ENCODE peak calls at places on chromosomes 6 and 20, in four cellular contexts. One of them, this sample, is unnamed.
A peak's percentile ranks its signal among the peaks of the same experiment; 100 is the strongest.

GRCh38 chr20:21020656-21021004 is 85.5 kb downstream of the LINC00237 start:
- DNase-seq in activated T-cell treated with anti-CD3 and anti-CD28 coated beads, Interleukin-2, amount 50 U/mL, for 72 hours: no peak
- DNase-seq in GM23338: no peak
- DNase-seq in pancreas: no peak
- DNase-seq in this sample: no peak

GRCh38 chr20:20070871-20071726 is 18.8 kb downstream of the CFAP61 start:
- DNase-seq in activated T-cell treated with anti-CD3 and anti-CD28 coated beads, Interleukin-2, amount 50 U/mL, for 72 hours: no peak
- DNase-seq in GM23338: no peak
- DNase-seq in pancreas: no peak
- DNase-seq in this sample: no peak

GRCh38 chr20:38181207-38181693 is 16.2 kb upstream of the TGM2 start:
- DNase-seq in activated T-cell treated with anti-CD3 and anti-CD28 coated beads, Interleukin-2, amount 50 U/mL, for 72 hours: no peak
- DNase-seq in GM23338: no peak
- DNase-seq in pancreas: no peak
- DNase-seq in this sample: no peak

GRCh38 chr20:49595346-49595745 is 27.4 kb upstream of the PTGIS start:
- DNase-seq in activated T-cell treated with anti-CD3 and anti-CD28 coated beads, Interleukin-2, amount 50 U/mL, for 72 hours: no peak
- DNase-seq in GM23338: no peak
- DNase-seq in pancreas: no peak
- DNase-seq in this sample: no peak

GRCh38 chr6:108693406-108694154 is 132.9 kb downstream of the FOXO3 start:
- DNase-seq in activated T-cell treated with anti-CD3 and anti-CD28 coated beads, Interleukin-2, amount 50 U/mL, for 72 hours: no peak
- DNase-seq in GM23338: no peak
- DNase-seq in pancreas: no peak
- DNase-seq in this sample: no peak

GRCh38 chr20:35546127-35546526 is 4.2 kb downstream of the ERGIC3 start:
- DNase-seq in activated T-cell treated with anti-CD3 and anti-CD28 coated beads, Interleukin-2, amount 50 U/mL, for 72 hours: no peak
- DNase-seq in GM23338: no peak
- DNase-seq in pancreas: no peak
- DNase-seq in this sample: no peak

GRCh38 chr20:23889775-23890187 is 10.2 kb upstream of the CST5 start:
- DNase-seq in activated T-cell treated with anti-CD3 and anti-CD28 coated beads, Interleukin-2, amount 50 U/mL, for 72 hours: peak; percentile 73
- DNase-seq in GM23338: peak; percentile 73
- DNase-seq in pancreas: peak; percentile 68
- DNase-seq in this sample: peak; percentile 82

GRCh38 chr6:157420497-157420896 is 39.5 kb downstream of the ZDHHC14 start:
- DNase-seq in activated T-cell treated with anti-CD3 and anti-CD28 coated beads, Interleukin-2, amount 50 U/mL, for 72 hours: no peak
- DNase-seq in GM23338: no peak
- DNase-seq in pancreas: no peak
- DNase-seq in this sample: no peak

GRCh38 chr6:14838041-14838596 is 407.8 kb upstream of the JARID2 start:
- DNase-seq in activated T-cell treated with anti-CD3 and anti-CD28 coated beads, Interleukin-2, amount 50 U/mL, for 72 hours: no peak
- DNase-seq in GM23338: no peak
- DNase-seq in pancreas: no peak
- DNase-seq in this sample: no peak

GRCh38 chr6:70280462-70280861 is 22.4 kb downstream of the COL9A1 start:
- DNase-seq in activated T-cell treated with anti-CD3 and anti-CD28 coated beads, Interleukin-2, amount 50 U/mL, for 72 hours: no peak
- DNase-seq in GM23338: peak; percentile 19
- DNase-seq in pancreas: peak; percentile 72
- DNase-seq in this sample: peak; percentile 49

GRCh38 chr6:36888654-36889481 is 3.1 kb downstream of the C6orf89 start:
- DNase-seq in activated T-cell treated with anti-CD3 and anti-CD28 coated beads, Interleukin-2, amount 50 U/mL, for 72 hours: no peak
- DNase-seq in GM23338: no peak
- DNase-seq in pancreas: no peak
- DNase-seq in this sample: no peak

GRCh38 chr6:7196019-7196402 is 88.2 kb downstream of the RREB1 start:
- DNase-seq in activated T-cell treated with anti-CD3 and anti-CD28 coated beads, Interleukin-2, amount 50 U/mL, for 72 hours: no peak
- DNase-seq in GM23338: no peak
- DNase-seq in pancreas: no peak
- DNase-seq in this sample: no peak

GRCh38 chr6:158293122-158293521 is 19.1 kb upstream of the TULP4 start:
- DNase-seq in activated T-cell treated with anti-CD3 and anti-CD28 coated beads, Interleukin-2, amount 50 U/mL, for 72 hours: no peak
- DNase-seq in GM23338: no peak
- DNase-seq in pancreas: no peak
- DNase-seq in this sample: no peak

GRCh38 chr6:138564170-138564721 is 65.0 kb upstream of the NHSL1 start:
- DNase-seq in activated T-cell treated with anti-CD3 and anti-CD28 coated beads, Interleukin-2, amount 50 U/mL, for 72 hours: no peak
- DNase-seq in GM23338: no peak
- DNase-seq in pancreas: no peak
- DNase-seq in this sample: no peak

GRCh38 chr20:45094864-45095574 is 5.9 kb downstream of the KCNS1 start:
- DNase-seq in activated T-cell treated with anti-CD3 and anti-CD28 coated beads, Interleukin-2, amount 50 U/mL, for 72 hours: no peak
- DNase-seq in GM23338: no peak
- DNase-seq in pancreas: no peak
- DNase-seq in this sample: no peak

GRCh38 chr20:21496452-21496851 is 17.4 kb downstream of the NKX2-2 start:
- DNase-seq in activated T-cell treated with anti-CD3 and anti-CD28 coated beads, Interleukin-2, amount 50 U/mL, for 72 hours: no peak
- DNase-seq in GM23338: no peak
- DNase-seq in pancreas: no peak
- DNase-seq in this sample: no peak

GRCh38 chr6:147285087-147285855 is 81.1 kb downstream of the STXBP5 start:
- DNase-seq in activated T-cell treated with anti-CD3 and anti-CD28 coated beads, Interleukin-2, amount 50 U/mL, for 72 hours: no peak
- DNase-seq in GM23338: peak; percentile 68
- DNase-seq in pancreas: no peak
- DNase-seq in this sample: no peak

GRCh38 chr20:38861071-38861401 is 55.5 kb downstream of the PPP1R16B start:
- DNase-seq in activated T-cell treated with anti-CD3 and anti-CD28 coated beads, Interleukin-2, amount 50 U/mL, for 72 hours: no peak
- DNase-seq in GM23338: no peak
- DNase-seq in pancreas: no peak
- DNase-seq in this sample: no peak

GRCh38 chr20:31476648-31477220 is 1.6 kb downstream of the REM1 start:
- DNase-seq in activated T-cell treated with anti-CD3 and anti-CD28 coated beads, Interleukin-2, amount 50 U/mL, for 72 hours: no peak
- DNase-seq in GM23338: no peak
- DNase-seq in pancreas: no peak
- DNase-seq in this sample: no peak

GRCh38 chr6:68559716-68560115 is 75.4 kb upstream of the ADGRB3 start:
- DNase-seq in activated T-cell treated with anti-CD3 and anti-CD28 coated beads, Interleukin-2, amount 50 U/mL, for 72 hours: no peak
- DNase-seq in GM23338: peak; percentile 52
- DNase-seq in pancreas: no peak
- DNase-seq in this sample: no peak

GRCh38 chr6:25024821-25025220 is 89.1 kb upstream of the RIPOR2 start:
- DNase-seq in activated T-cell treated with anti-CD3 and anti-CD28 coated beads, Interleukin-2, amount 50 U/mL, for 72 hours: no peak
- DNase-seq in GM23338: no peak
- DNase-seq in pancreas: no peak
- DNase-seq in this sample: no peak

GRCh38 chr6:168130683-168131371 is 51.8 kb upstream of the FRMD1 start:
- DNase-seq in activated T-cell treated with anti-CD3 and anti-CD28 coated beads, Interleukin-2, amount 50 U/mL, for 72 hours: no peak
- DNase-seq in GM23338: no peak
- DNase-seq in pancreas: no peak
- DNase-seq in this sample: peak; percentile 26

GRCh38 chr6:158290659-158291058 is 21.6 kb upstream of the TULP4 start:
- DNase-seq in activated T-cell treated with anti-CD3 and anti-CD28 coated beads, Interleukin-2, amount 50 U/mL, for 72 hours: peak; percentile 76
- DNase-seq in GM23338: no peak
- DNase-seq in pancreas: no peak
- DNase-seq in this sample: no peak

GRCh38 chr20:53149184-53149651 is 177.1 kb downstream of the TSHZ2 start:
- DNase-seq in activated T-cell treated with anti-CD3 and anti-CD28 coated beads, Interleukin-2, amount 50 U/mL, for 72 hours: no peak
- DNase-seq in GM23338: no peak
- DNase-seq in pancreas: no peak
- DNase-seq in this sample: no peak

GRCh38 chr6:113047148-113047547 is 700.0 kb downstream of the RFPL4B start:
- DNase-seq in activated T-cell treated with anti-CD3 and anti-CD28 coated beads, Interleukin-2, amount 50 U/mL, for 72 hours: no peak
- DNase-seq in GM23338: no peak
- DNase-seq in pancreas: no peak
- DNase-seq in this sample: no peak

GRCh38 chr6:551405-551804 is 105.5 kb downstream of the HUS1B start:
- DNase-seq in activated T-cell treated with anti-CD3 and anti-CD28 coated beads, Interleukin-2, amount 50 U/mL, for 72 hours: peak; percentile 63
- DNase-seq in GM23338: peak; percentile 63
- DNase-seq in pancreas: no peak
- DNase-seq in this sample: peak; percentile 79

GRCh38 chr6:141199074-141199473 is 933.7 kb upstream of the GJE1 start:
- DNase-seq in activated T-cell treated with anti-CD3 and anti-CD28 coated beads, Interleukin-2, amount 50 U/mL, for 72 hours: no peak
- DNase-seq in GM23338: no peak
- DNase-seq in pancreas: no peak
- DNase-seq in this sample: no peak

GRCh38 chr6:33994198-33995045 is 151.5 kb downstream of the GRM4 start:
- DNase-seq in activated T-cell treated with anti-CD3 and anti-CD28 coated beads, Interleukin-2, amount 50 U/mL, for 72 hours: no peak
- DNase-seq in GM23338: no peak
- DNase-seq in pancreas: no peak
- DNase-seq in this sample: peak; percentile 14

GRCh38 chr6:156694679-156695078 is 82.5 kb upstream of the ARID1B start:
- DNase-seq in activated T-cell treated with anti-CD3 and anti-CD28 coated beads, Interleukin-2, amount 50 U/mL, for 72 hours: no peak
- DNase-seq in GM23338: no peak
- DNase-seq in pancreas: no peak
- DNase-seq in this sample: no peak

GRCh38 chr20:62068997-62069396 is 3.3 kb upstream of the TAF4 start:
- DNase-seq in activated T-cell treated with anti-CD3 and anti-CD28 coated beads, Interleukin-2, amount 50 U/mL, for 72 hours: no peak
- DNase-seq in GM23338: peak; percentile 50
- DNase-seq in pancreas: no peak
- DNase-seq in this sample: no peak

GRCh38 chr6:149924206-149924932 is 1.4 kb upstream of the RAET1G start:
- DNase-seq in activated T-cell treated with anti-CD3 and anti-CD28 coated beads, Interleukin-2, amount 50 U/mL, for 72 hours: no peak
- DNase-seq in GM23338: no peak
- DNase-seq in pancreas: no peak
- DNase-seq in this sample: no peak

GRCh38 chr6:146770965-146771735 is 172.4 kb downstream of the ADGB start:
- DNase-seq in activated T-cell treated with anti-CD3 and anti-CD28 coated beads, Interleukin-2, amount 50 U/mL, for 72 hours: peak; percentile 40
- DNase-seq in GM23338: no peak
- DNase-seq in pancreas: no peak
- DNase-seq in this sample: no peak

GRCh38 chr20:1882026-1882425 is 13.2 kb upstream of the SIRPA start:
- DNase-seq in activated T-cell treated with anti-CD3 and anti-CD28 coated beads, Interleukin-2, amount 50 U/mL, for 72 hours: no peak
- DNase-seq in GM23338: no peak
- DNase-seq in pancreas: no peak
- DNase-seq in this sample: no peak

GRCh38 chr6:35970181-35970580 is 49.3 kb upstream of the SRPK1 start:
- DNase-seq in activated T-cell treated with anti-CD3 and anti-CD28 coated beads, Interleukin-2, amount 50 U/mL, for 72 hours: no peak
- DNase-seq in GM23338: no peak
- DNase-seq in pancreas: no peak
- DNase-seq in this sample: no peak

GRCh38 chr6:146913842-146914562 is 290.2 kb upstream of the STXBP5 start:
- DNase-seq in activated T-cell treated with anti-CD3 and anti-CD28 coated beads, Interleukin-2, amount 50 U/mL, for 72 hours: peak; percentile 31
- DNase-seq in GM23338: peak; percentile 80
- DNase-seq in pancreas: peak; percentile 50
- DNase-seq in this sample: peak; percentile 89

GRCh38 chr6:114998492-114998891 is 655.7 kb upstream of the HS3ST5 start:
- DNase-seq in activated T-cell treated with anti-CD3 and anti-CD28 coated beads, Interleukin-2, amount 50 U/mL, for 72 hours: no peak
- DNase-seq in GM23338: no peak
- DNase-seq in pancreas: no peak
- DNase-seq in this sample: no peak

GRCh38 chr6:168035661-168036616 is 38.5 kb downstream of the KIF25 start:
- DNase-seq in activated T-cell treated with anti-CD3 and anti-CD28 coated beads, Interleukin-2, amount 50 U/mL, for 72 hours: peak; percentile 20
- DNase-seq in GM23338: no peak
- DNase-seq in pancreas: no peak
- DNase-seq in this sample: no peak